ENCODE peak calls at places on chromosome 3, in five cellular contexts. E is AG04450, V is uterus, I is heart right ventricle, K is stomach. L is an unnamed sample.

GRCh38 chr3:175346573-175347356 is 487.6 kb downstream of the NAALADL2 start:
- DNase-seq in K (peak), E (peak), V (peak), I (peak), L (no peak)

GRCh38 chr3:99789322-99789721 is 28.3 kb upstream of the CMSS1 start:
- DNase-seq in I (no peak), V (no peak), E (peak), K (no peak), L (no peak)

GRCh38 chr3:73694988-73695757 is 70.4 kb upstream of the PDZRN3 start:
- DNase-seq in I (no peak), K (no peak), E (no peak), V (no peak), L (no peak)

GRCh38 chr3:64138656-64139375 is 86.5 kb downstream of the PRICKLE2 start:
- DNase-seq in E (no peak), V (no peak), K (no peak), I (no peak), L (no peak)

GRCh38 chr3:74465652-74466415 is 148.6 kb downstream of the CNTN3 start:
- DNase-seq in K (no peak), V (no peak), I (no peak), E (no peak), L (no peak)

GRCh38 chr3:72008226-72008996 is 223.5 kb upstream of the PROK2 start:
- DNase-seq in I (no peak), K (no peak), E (no peak), V (no peak), L (no peak)

GRCh38 chr3:195162033-195162669 is 108.8 kb downstream of the XXYLT1 start:
- DNase-seq in E (no peak), V (peak), K (no peak), I (no peak), L (no peak)

GRCh38 chr3:138112362-138112761 is 3.0 kb downstream of the DZIP1L start:
- DNase-seq in E (no peak), K (no peak), I (no peak), V (no peak), L (no peak)

GRCh38 chr3:186869253-186870235 is 27.0 kb downstream of the ADIPOQ start:
- DNase-seq in K (no peak), I (no peak), E (no peak), V (no peak), L (no peak)

GRCh38 chr3:39147711-39148115 is 5.7 kb downstream of the CSRNP1 start:
- DNase-seq in K (no peak), E (no peak), I (no peak), V (no peak), L (no peak)

GRCh38 chr3:21226086-21226485 is 524.9 kb downstream of the ZNF385D start:
- DNase-seq in K (no peak), V (no peak), I (peak), E (no peak), L (no peak)

GRCh38 chr3:111548060-111548459 is 6.1 kb downstream of the CD96 start:
- DNase-seq in V (no peak), E (no peak), K (no peak), I (no peak), L (no peak)

GRCh38 chr3:73508330-73508954 is 116.3 kb downstream of the PDZRN3 start:
- DNase-seq in V (peak), E (peak), K (peak), I (no peak), L (peak)

GRCh38 chr3:185912929-185913901 is 24.6 kb downstream of the TRA2B start:
- DNase-seq in I (no peak), K (no peak), V (no peak), E (no peak), L (no peak)

GRCh38 chr3:30934208-30934550 is 39.7 kb upstream of the GADL1 start:
- DNase-seq in K (no peak), V (no peak), E (peak), I (no peak), L (no peak)

GRCh38 chr3:41198526-41198925 is 779 bp upstream of the CTNNB1 start:
- DNase-seq in E (no peak), V (peak), I (peak), K (peak), L (no peak)

GRCh38 chr3:127152676-127153505 is 40.0 kb upstream of the PRR23E start:
- DNase-seq in E (no peak), V (peak), K (peak), I (no peak), L (no peak)

GRCh38 chr3:189822726-189823125 is 191.5 kb downstream of the TP63 start:
- DNase-seq in K (no peak), V (no peak), E (no peak), I (no peak), L (no peak)

GRCh38 chr3:139772539-139773500 is 95.0 kb upstream of the NMNAT3 start:
- DNase-seq in V (no peak), E (peak), K (no peak), I (no peak), L (no peak)

GRCh38 chr3:43024183-43024865 is 45.2 kb downstream of the GASK1A start:
- DNase-seq in I (no peak), E (no peak), K (no peak), V (no peak), L (no peak)

GRCh38 chr3:22606938-22607337 is 596.2 kb upstream of the UBE2E2 start:
- DNase-seq in I (no peak), E (no peak), K (no peak), V (no peak), L (no peak)

GRCh38 chr3:42190701-42191442 is 75.1 kb downstream of the CCK start:
- DNase-seq in I (no peak), K (peak), E (no peak), V (peak), L (peak)

GRCh38 chr3:20853890-20854289 is 667.9 kb upstream of the SGO1 start:
- DNase-seq in V (no peak), K (no peak), E (no peak), I (no peak), L (no peak)

GRCh38 chr3:44186712-44187111 is 55.0 kb upstream of the TOPAZ1 start:
- DNase-seq in V (no peak), I (no peak), K (no peak), E (no peak), L (no peak)

GRCh38 chr3:125128861-125129501 is 73.2 kb upstream of the HEG1 start:
- DNase-seq in I (no peak), K (no peak), E (no peak), V (no peak), L (no peak)

GRCh38 chr3:47932431-47932830 is 83.8 kb downstream of the MAP4 start:
- DNase-seq in V (no peak), E (no peak), I (no peak), K (no peak), L (no peak)

GRCh38 chr3:31743690-31744089 is 211.0 kb downstream of the STT3B start:
- DNase-seq in E (no peak), K (no peak), I (no peak), V (no peak), L (no peak)

GRCh38 chr3:42214064-42214463 is 51.9 kb downstream of the CCK start:
- DNase-seq in I (no peak), K (no peak), V (no peak), E (no peak), L (no peak)

GRCh38 chr3:29871087-29871486 is 590.2 kb downstream of the RBMS3 start:
- DNase-seq in V (no peak), E (no peak), I (no peak), K (no peak), L (no peak)

GRCh38 chr3:156176629-156177210 is 56.3 kb downstream of the KCNAB1 start:
- DNase-seq in I (no peak), K (no peak), V (no peak), E (no peak), L (no peak)

GRCh38 chr3:69494091-69494659 is 108.3 kb upstream of the FRMD4B start:
- DNase-seq in V (no peak), E (no peak), I (no peak), K (no peak), L (no peak)

GRCh38 chr3:50671331-50671730 is 3.4 kb upstream of the DOCK3 start:
- DNase-seq in E (peak), K (no peak), V (no peak), I (no peak), L (no peak)

GRCh38 chr3:87478716-87479115 is 202.3 kb upstream of the POU1F1 start:
- DNase-seq in I (no peak), K (no peak), E (no peak), V (no peak), L (no peak)

GRCh38 chr3:35931867-35932266 is 292.5 kb downstream of the ARPP21 start:
- DNase-seq in E (no peak), K (no peak), I (no peak), V (no peak), L (no peak)

GRCh38 chr3:64489361-64490044 is 198.3 kb downstream of the ADAMTS9 start:
- DNase-seq in K (peak), V (peak), E (no peak), I (peak), L (peak)

GRCh38 chr3:2156244-2156847 is 57.7 kb downstream of the CNTN4 start:
- DNase-seq in V (no peak), K (no peak), E (no peak), I (no peak), L (no peak)

GRCh38 chr3:10511809-10512494 is 6.6 kb upstream of the ATP2B2 start:
- DNase-seq in I (no peak), V (no peak), E (peak), K (no peak), L (no peak)

GRCh38 chr3:59772416-59773408 is 722.9 kb upstream of the CFAP20DC start:
- DNase-seq in I (no peak), E (no peak), K (no peak), V (no peak), L (no peak)
- H3K27ac ChIP-seq in I (no peak), E (no peak), K (no peak), V (no peak), L (no peak)

DNA sequence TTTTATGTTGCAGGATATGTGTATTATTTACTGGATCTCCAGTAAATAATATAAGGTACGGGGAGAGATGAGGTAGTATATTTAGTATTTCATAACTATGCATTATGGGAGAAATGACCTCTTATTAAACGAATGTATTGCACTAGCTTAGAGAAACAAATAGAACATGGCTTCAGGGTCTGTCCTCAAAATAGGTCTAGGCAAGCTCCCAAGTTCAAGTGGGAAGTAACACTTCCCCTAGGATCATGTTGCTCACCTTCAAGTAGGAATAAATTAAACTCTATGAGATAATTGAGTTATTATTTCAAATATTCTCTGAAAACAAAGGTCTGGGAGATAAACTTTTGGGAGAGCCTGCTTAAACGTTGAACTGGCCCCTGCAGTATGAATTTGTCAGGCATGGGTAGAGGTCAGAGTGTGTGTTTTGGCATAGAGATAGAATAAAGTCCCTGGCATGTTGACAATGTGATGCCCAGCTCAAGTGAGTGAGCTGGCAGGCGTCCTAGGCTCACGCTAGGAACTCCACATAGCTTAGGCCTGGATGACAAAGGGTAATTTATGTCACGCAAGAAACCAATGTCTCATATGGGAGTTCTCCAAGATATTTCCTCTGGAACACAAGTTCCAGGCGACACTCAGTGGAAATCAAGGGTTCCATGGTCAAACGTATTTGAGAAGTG is 236.8 kb downstream of the CACNA2D3 start:
- DNase-seq in I (peak), K (no peak), V (no peak), E (no peak), L (no peak)
- H3K27ac ChIP-seq in I (peak), K (no peak), V (no peak), E (no peak), L (no peak)

GRCh38 chr3:905217-905616 is 187.6 kb upstream of the CNTN6 start:
- DNase-seq in E (no peak), K (no peak), V (no peak), I (no peak), L (no peak)

GRCh38 chr3:906739-907138 is 186.1 kb upstream of the CNTN6 start:
- DNase-seq in I (no peak), K (no peak), E (no peak), V (no peak), L (no peak)

GRCh38 chr3:908839-909238 is 184.0 kb upstream of the CNTN6 start:
- DNase-seq in K (no peak), V (no peak), I (no peak), E (no peak), L (no peak)
- H3K27ac ChIP-seq in K (no peak), V (no peak), I (no peak), E (no peak), L (no peak)

DNA sequence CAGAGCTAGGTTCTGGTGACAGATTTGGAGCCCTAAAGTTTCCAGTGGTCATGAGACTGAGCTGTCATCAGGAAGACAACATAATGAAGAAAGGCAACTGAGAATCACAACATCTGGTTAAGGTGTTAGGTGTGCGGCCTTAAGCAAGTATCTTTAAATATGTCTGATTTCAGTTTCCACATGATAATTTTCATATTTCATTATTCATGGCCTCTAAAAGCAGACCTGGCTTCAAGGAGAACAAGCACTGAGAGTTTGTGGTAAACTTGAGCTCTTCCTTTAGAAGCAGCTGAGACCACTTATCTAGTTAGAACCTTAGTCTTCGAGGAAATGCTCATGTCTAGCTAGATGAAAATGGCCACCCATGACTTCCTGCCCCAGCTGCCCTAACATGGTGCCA is 25.7 kb upstream of the MYLK start:
- DNase-seq in V (no peak), K (no peak), E (no peak), I (no peak), L (no peak)
- H3K27ac ChIP-seq in V (no peak), K (no peak), E (no peak), I (no peak), L (no peak)

DNA sequence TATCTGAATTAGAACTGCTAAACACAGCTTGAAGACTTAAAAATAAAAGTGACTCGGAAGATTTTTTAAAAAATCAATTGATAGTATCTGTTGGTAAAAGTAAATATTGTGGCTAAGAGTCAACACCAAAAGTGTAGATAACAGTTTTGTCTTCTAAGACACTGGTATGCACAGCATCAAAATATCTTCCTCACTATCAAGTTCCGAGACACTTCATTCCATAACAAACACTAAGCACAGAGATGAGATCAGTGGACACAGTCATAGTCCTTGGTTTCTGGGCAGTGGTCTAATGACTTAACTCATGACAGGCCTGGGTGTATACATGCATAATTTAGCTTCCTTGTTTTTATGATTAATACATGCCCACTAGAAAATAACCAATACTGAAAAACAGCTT is 63.2 kb downstream of the PXYLP1 start:
- DNase-seq in I (no peak), E (no peak), K (no peak), V (no peak), L (no peak)
- H3K27ac ChIP-seq in I (peak), E (no peak), K (peak), V (peak), L (no peak)

DNA sequence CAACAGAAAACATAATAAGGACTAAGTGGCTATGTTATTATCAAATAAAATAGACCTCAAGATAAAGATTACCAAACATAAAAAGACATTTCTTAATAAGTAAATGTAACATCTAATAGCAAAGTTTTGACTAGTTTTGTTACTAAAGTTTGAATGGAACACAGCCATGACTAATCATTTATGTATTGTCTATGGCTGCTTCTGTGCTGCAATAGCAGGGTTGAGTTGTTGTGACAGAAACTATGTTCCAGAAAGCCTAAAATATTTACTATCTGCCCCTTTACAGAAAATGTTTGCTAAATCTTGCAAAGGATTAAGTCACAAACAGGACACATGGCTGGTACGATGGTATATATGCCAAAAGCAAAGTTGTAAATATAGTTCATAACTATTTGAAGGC is 37.9 kb upstream of the MYH15 start:
- DNase-seq in I (no peak), E (no peak), K (no peak), V (no peak), L (no peak)
- H3K27ac ChIP-seq in I (no peak), E (no peak), K (no peak), V (no peak), L (no peak)

DNA sequence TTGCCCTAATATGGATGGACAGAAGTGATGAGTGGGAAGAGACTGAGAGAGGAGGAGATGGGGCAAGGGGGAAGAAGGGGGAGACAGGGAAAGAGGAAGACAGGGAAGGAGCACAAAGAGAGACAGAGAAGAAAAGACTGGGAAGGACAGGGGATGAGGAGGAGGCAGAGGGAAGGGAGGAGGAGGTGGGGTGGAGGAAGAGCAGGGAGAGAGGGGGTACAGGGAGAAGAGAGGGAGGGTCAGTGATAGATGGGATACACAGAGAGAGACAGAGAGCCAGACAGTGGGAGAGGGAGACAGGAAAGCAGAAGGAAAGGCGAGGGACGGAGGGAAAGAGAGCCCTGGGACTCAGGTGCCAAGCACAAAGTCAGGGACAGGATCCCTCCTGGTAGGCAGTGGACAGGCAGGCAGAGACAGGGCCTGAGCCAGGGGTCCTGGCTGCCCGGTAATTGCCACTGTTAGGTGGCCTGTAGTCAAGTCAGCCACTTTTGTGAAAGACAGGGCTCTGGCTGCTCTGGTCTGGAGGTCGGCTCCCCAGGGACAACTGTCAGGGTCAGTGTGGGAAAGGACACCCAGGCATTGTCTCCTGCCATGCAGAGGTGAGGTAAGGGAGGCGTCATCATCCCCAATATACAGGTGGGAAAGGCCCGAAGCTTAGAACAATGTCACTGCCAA is 9.8 kb downstream of the VILL start:
- DNase-seq in E (no peak), V (peak), K (peak), I (no peak), L (no peak)
- H3K27ac ChIP-seq in E (no peak), V (no peak), K (peak), I (no peak), L (peak)

DNA sequence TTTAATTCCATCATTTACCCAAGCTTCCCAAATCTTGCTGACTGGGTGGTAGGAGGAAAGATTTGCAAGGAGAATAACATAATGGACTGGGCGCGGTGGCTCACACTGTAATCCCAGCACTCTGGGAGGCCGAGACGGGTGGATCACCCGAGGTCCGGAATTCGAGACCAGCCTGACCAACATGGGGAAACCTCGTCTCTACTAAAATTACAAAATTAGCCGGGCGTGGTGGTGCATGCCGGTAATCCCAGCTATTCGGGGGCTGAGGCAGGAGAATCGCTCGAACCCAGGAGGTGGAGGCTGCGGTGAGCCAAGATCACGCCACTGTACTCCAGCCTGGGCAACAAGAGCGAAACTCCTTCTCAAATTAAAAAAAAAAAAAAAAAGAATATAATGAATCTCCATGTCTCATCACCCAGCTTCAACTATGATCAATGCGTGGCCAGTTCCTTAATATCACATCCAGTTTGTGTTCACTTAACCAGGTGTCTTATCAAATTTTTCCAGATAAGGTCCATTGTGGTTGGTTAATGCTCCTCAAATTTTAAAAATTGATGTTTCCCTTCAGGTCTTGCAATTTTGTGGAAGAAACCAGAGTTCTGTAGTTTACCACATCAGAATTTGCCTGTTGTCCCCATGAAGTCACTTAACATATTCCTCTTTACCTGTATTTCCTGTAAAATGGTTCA is 1.3 kb upstream of the ABCF3 start:
- DNase-seq in E (no peak), I (no peak), K (no peak), V (no peak), L (no peak)
- H3K27ac ChIP-seq in E (no peak), I (peak), K (peak), V (peak), L (peak)

L was measured in substantia nigra.